ENCODE peak calls at places on chromosome 17, in six cellular contexts. X is adrenal gland, U is lower leg skin, L is A549, G is NB4, N is prostate gland. M is an unnamed sample.

GRCh38 chr17:34658796-34659195 is 79.4 kb downstream of the TMEM132E start:
- DNase-seq in N (no peak), L (no peak), G (no peak), X (no peak), U (no peak), M (no peak)

GRCh38 chr17:43905985-43906852 is 1.1 kb downstream of the MPP2 start:
- DNase-seq in G (peak), L (peak), U (no peak), N (no peak), X (peak), M (no peak)

GRCh38 chr17:76273435-76273921 is 8.3 kb downstream of the UBALD2 start:
- DNase-seq in G (no peak), N (no peak), L (no peak), X (no peak), U (no peak), M (peak)

GRCh38 chr17:56751145-56751743 is 82.5 kb downstream of the C17orf67 start:
- DNase-seq in U (no peak), L (no peak), G (no peak), N (no peak), X (no peak), M (no peak)

GRCh38 chr17:1713878-1714487 is 3.8 kb upstream of the TLCD2 start:
- DNase-seq in U (no peak), G (no peak), L (peak), N (peak), X (no peak), M (no peak)

GRCh38 chr17:3318336-3318735 is 20.2 kb upstream of the OR3A1 start:
- DNase-seq in N (no peak), L (peak), U (no peak), X (no peak), G (no peak), M (no peak)

GRCh38 chr17:55278173-55278748 is 13.5 kb downstream of the HLF start:
- DNase-seq in U (no peak), G (no peak), X (no peak), L (peak), N (no peak), M (no peak)

GRCh38 chr17:17972126-17972951 is at the start of the genes DRC3 and TOM1L2:
- DNase-seq in G (peak), N (peak), U (peak), L (peak), X (peak), M (peak)

GRCh38 chr17:74851612-74852236 is 8.0 kb downstream of the GRIN2C start:
- DNase-seq in G (no peak), L (no peak), N (no peak), X (no peak), U (no peak), M (no peak)

GRCh38 chr17:81519284-81520020 is 6.9 kb upstream of the ACTG1 start:
- DNase-seq in U (no peak), N (peak), L (peak), X (peak), G (no peak), M (peak)

GRCh38 chr17:29019475-29020181 is 13.8 kb upstream of the SEZ6 start:
- DNase-seq in U (no peak), L (no peak), G (no peak), N (no peak), X (no peak), M (no peak)

GRCh38 chr17:11969565-11969964 is 27.7 kb downstream of the ZNF18 start:
- DNase-seq in X (no peak), L (no peak), G (no peak), N (no peak), U (no peak), M (no peak)

GRCh38 chr17:63494300-63494928 is 17.6 kb downstream of the ACE start:
- DNase-seq in L (no peak), X (no peak), U (no peak), G (no peak), N (no peak), M (no peak)

GRCh38 chr17:48013876-48014602 is 23.6 kb downstream of the COPZ2 start:
- DNase-seq in U (no peak), X (no peak), G (no peak), L (no peak), N (no peak), M (no peak)

GRCh38 chr17:46769531-46770438 is 48.7 kb downstream of the WNT3 start:
- DNase-seq in G (no peak), N (no peak), U (no peak), X (no peak), L (no peak), M (no peak)

GRCh38 chr17:50884354-50885311 is 18.5 kb upstream of the TOB1 start:
- DNase-seq in G (peak), X (no peak), L (no peak), N (no peak), U (no peak), M (no peak)

GRCh38 chr17:9226794-9227135 is 205.5 kb downstream of the NTN1 start:
- DNase-seq in X (no peak), G (no peak), L (no peak), U (no peak), N (no peak), M (no peak)

GRCh38 chr17:61406871-61407210 is 7.2 kb downstream of the TBX2 start:
- DNase-seq in N (no peak), L (no peak), U (no peak), X (no peak), G (no peak), M (no peak)

GRCh38 chr17:81031571-81032550 is 3.1 kb upstream of the BAIAP2 start:
- DNase-seq in G (no peak), L (no peak), N (no peak), U (no peak), X (no peak), M (no peak)

GRCh38 chr17:61415374-61416210 is 15.9 kb downstream of the TBX2 start:
- DNase-seq in X (peak), L (no peak), N (peak), U (no peak), G (no peak), M (no peak)

GRCh38 chr17:51876986-51877385 is 281.5 kb downstream of the CA10 start:
- DNase-seq in X (no peak), N (no peak), L (no peak), G (no peak), U (no peak), M (no peak)

GRCh38 chr17:64183815-64184397 is 54.0 kb upstream of the ERN1 start:
- DNase-seq in U (no peak), L (no peak), X (no peak), N (no peak), G (peak), M (no peak)

GRCh38 chr17:81233316-81233715 is 5.5 kb downstream of the TEPSIN start:
- DNase-seq in L (no peak), U (no peak), N (no peak), X (no peak), G (no peak), M (no peak)

GRCh38 chr17:16923904-16924700 is 47.8 kb downstream of the TNFRSF13B start:
- DNase-seq in X (no peak), G (no peak), N (no peak), U (no peak), L (no peak), M (no peak)

GRCh38 chr17:17840751-17841591 is 4.2 kb upstream of the SREBF1 start:
- DNase-seq in N (no peak), U (no peak), L (no peak), X (no peak), G (peak), M (no peak)

GRCh38 chr17:45889579-45889978 is 4.8 kb upstream of the MAPT start:
- DNase-seq in N (no peak), U (no peak), G (no peak), L (peak), X (no peak), M (no peak)

GRCh38 chr17:81651692-81652091 is 4.7 kb downstream of the PDE6G start:
- DNase-seq in L (peak), N (no peak), U (no peak), G (no peak), X (peak), M (no peak)

GRCh38 chr17:63476857-63477470 is at the start of gene ACE:
- DNase-seq in G (peak), L (peak), N (peak), X (peak), U (no peak), M (no peak)

GRCh38 chr17:12808723-12809122 is 19.4 kb downstream of the ARHGAP44 start:
- DNase-seq in X (no peak), N (no peak), U (no peak), G (no peak), L (no peak), M (no peak)

GRCh38 chr17:69525920-69526841 is 111.7 kb downstream of the MAP2K6 start:
- DNase-seq in N (peak), X (peak), U (peak), L (peak), G (peak), M (no peak)

GRCh38 chr17:44914698-44915271 is 515 bp downstream of the GFAP start:
- DNase-seq in N (no peak), G (no peak), U (no peak), L (no peak), X (no peak), M (no peak)

GRCh38 chr17:80968602-80969029 is 23.0 kb upstream of the CHMP6 start:
- DNase-seq in N (no peak), X (peak), L (no peak), U (no peak), G (no peak), M (no peak)

GRCh38 chr17:73139296-73139695 is 25.5 kb upstream of the SSTR2 start:
- DNase-seq in G (no peak), X (no peak), U (no peak), L (no peak), N (no peak), M (no peak)

GRCh38 chr17:47741109-47741792 is 8.2 kb downstream of the TBX21 start:
- DNase-seq in G (no peak), L (no peak), N (no peak), X (no peak), U (no peak), M (no peak)

GRCh38 chr17:69228576-69228975 is at the start of gene ABCA10:
- DNase-seq in X (no peak), G (no peak), U (no peak), L (no peak), N (no peak), M (no peak)

GRCh38 chr17:74790206-74791066 is 14.3 kb upstream of the NAT9 start:
- DNase-seq in X (no peak), L (no peak), G (no peak), N (no peak), U (no peak), M (no peak)

GRCh38 chr17:45783593-45784292 is 377 bp upstream of the CRHR1 start:
- DNase-seq in N (peak), X (no peak), L (no peak), G (peak), U (no peak), M (no peak)

GRCh38 chr17:1455291-1455747 is 713 bp downstream of the CRK start:
- DNase-seq in G (peak), X (peak), L (peak), U (peak), N (peak), M (no peak)

DNA sequence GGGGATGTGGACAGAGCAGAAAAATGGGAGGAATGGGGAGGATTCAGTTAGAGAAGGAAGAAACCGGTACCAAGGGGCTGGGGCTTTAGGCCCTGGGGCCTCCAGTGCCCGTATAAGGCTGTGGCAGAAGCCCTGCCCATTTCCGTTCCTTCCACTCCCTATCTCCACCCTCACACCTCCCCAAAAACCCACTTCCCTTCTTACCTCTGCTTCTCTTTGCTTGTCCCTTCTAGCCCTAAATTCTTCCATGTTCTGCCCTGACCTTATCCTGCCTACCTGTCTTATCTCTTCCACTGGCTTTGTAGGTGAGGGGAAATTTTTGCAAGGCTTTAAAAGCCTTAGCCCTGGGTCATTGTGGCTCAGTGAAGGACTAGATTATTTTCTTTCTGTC is 4.1 kb downstream of the RNF167 start:
- DNase-seq in N (no peak), X (no peak), L (no peak), G (peak), U (no peak), M (no peak)
- TF ChIP-seq POLR2A in N (no peak), X (no peak), L (no peak), G (no peak), U (no peak), M (no peak)

GRCh38 chr17:42798383-42799380 is at the start of the genes CNTD1 and COA3:
- DNase-seq in N (peak), G (peak), X (peak), L (peak), U (peak), M (peak)
- TF ChIP-seq POLR2A in N (no peak), G (peak), X (no peak), L (peak), U (no peak), M (peak)

GRCh38 chr17:7634384-7634783 is 4.4 kb downstream of the SHBG start:
- DNase-seq in U (no peak), L (peak), G (peak), N (no peak), X (peak), M (no peak)
- TF ChIP-seq POLR2A in U (no peak), L (no peak), G (no peak), N (no peak), X (no peak), M (no peak)

DNA sequence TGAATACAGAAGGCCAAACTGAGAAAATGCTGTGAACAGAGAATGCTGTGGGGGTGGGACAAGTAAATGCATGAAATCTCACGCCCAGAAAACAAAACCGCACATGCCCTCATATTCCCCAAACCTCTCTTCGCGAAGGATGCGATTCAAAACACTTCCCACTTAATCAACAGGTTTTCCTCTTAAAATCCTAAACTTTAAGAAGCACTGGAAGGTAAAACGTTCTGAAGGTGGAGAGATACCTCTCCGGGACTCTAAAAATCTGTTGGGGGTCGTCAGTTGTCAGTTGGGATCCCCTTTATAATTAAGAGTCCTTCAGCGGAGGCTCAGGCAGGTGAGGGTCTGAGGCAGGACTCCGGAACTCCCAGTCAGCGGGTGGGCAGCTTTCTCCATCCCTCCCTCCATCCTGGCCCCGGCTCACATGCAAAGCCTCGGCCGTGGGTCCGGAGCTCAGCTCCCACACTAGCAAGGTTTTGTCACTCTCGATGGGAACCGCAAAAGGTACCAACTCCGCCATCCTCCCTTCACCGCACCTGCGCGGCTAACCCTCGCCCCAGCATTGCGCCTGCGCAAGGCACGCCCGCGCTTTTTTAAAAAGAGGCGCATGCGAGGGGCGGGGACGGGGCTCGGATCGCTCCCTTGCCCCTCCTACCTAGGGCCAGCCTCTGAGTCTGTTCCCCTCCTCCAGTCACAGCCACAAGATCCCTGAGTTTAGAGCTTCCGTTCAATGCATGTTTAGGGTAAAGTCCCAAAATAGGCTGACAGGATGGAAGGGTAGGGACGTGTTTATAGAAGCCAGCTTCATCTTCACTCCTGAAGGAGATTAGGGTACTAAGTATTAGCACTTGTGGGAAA is at the start of gene RDM1:
- DNase-seq in U (no peak), G (peak), N (peak), X (peak), L (peak), M (peak)
- TF ChIP-seq POLR2A in U (no peak), G (peak), N (no peak), X (no peak), L (peak), M (peak)

DNA sequence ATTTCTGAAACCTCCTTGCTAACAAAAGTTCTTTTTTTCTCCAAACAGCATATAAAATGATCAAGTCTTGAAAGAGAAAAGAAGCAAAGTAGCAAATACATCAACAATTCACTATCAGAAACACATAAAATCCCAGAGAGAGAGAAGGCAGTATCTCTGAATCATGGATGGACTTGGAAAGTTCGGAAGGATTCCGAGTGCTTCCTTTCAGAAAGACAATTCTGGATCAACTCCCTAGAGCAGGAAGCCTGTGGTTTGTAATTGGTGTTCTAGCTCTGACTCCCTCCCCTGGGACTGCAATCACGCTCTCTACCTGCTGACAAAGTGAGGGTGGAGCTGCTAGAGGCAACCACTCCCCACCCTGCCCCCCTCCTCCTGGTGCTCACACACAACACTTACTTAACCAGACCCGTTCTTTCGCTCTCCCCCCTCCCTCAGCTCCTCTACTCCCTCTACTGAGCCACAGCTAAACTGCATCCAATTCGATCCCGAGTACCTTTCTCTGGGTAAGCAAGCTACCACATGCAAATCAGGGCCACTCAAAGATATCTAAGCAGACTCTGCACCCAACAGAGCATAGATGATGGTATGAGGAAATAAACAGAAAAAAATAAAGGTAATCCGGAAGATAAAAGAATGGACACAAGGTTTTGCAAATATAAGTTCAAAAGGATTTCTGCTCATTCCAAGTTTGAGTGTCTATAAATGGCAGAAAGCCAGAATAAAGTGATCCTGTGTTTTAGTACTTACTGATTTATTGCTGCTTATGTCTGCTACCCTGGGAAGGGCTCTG is at the start of gene RNF43:
- DNase-seq in L (peak), X (peak), G (peak), U (peak), N (peak), M (peak)
- TF ChIP-seq POLR2A in L (no peak), X (peak), G (no peak), U (no peak), N (peak), M (no peak)

GRCh38 chr17:83079766-83080616 is 582 bp downstream of the METRNL start:
- DNase-seq in G (peak), X (no peak), N (no peak), U (no peak), L (no peak), M (no peak)

GRCh38 chr17:83077411-83077810 is 2.0 kb upstream of the METRNL start:
- DNase-seq in U (no peak), X (no peak), N (no peak), G (no peak), L (no peak), M (no peak)

GRCh38 chr17:83078378-83079339 is 750 bp upstream of the METRNL start:
- DNase-seq in X (peak), L (no peak), U (no peak), G (no peak), N (no peak), M (no peak)

GRCh38 chr17:83080641-83081560 is 1.5 kb downstream of the METRNL start:
- DNase-seq in L (no peak), X (no peak), U (no peak), G (peak), N (no peak), M (peak)

GRCh38 chr17:83079340-83079747 is at the start of gene METRNL:
- DNase-seq in G (peak), U (no peak), X (peak), N (peak), L (peak), M (peak)
- TF ChIP-seq POLR2A in G (peak), U (no peak), X (peak), N (peak), L (peak), M (peak)

M was measured in GM12892.